ENCODE peak calls at places on chromosomes 7 and 10, in six cellular contexts. D is K562, S is head of caudate nucleus, O is T-helper 2 cell, U is NAMALWA, H is lung. K is an unnamed sample.

GRCh38 chr10:18463673-18464211 is 187.6 kb downstream of the NSUN6 start:
- DNase-seq in S (no peak), D (no peak), O (no peak), H (no peak), U (no peak), K (no peak)

GRCh38 chr10:100518761-100519241 is 860 bp downstream of the SEC31B start:
- DNase-seq in O (no peak), D (peak; percentile 63), U (peak; percentile 63), H (peak; percentile 63), S (peak; percentile 48), K (peak; percentile 69)

GRCh38 chr7:78530351-78530750 is 731.8 kb downstream of the PHTF2 start:
- DNase-seq in S (peak; percentile 37), H (no peak), O (no peak), D (no peak), U (no peak), K (no peak)

GRCh38 chr7:40469481-40469880 is 334.7 kb downstream of the SUGCT start:
- DNase-seq in O (no peak), S (no peak), D (no peak), U (no peak), H (no peak), K (no peak)

GRCh38 chr10:71548494-71548846 is 151.8 kb downstream of the CDH23 start:
- DNase-seq in H (no peak), O (no peak), S (no peak), D (peak; percentile 52), U (peak; percentile 43), K (no peak)

GRCh38 chr10:21572578-21572977 is 38.5 kb downstream of the MLLT10 start:
- DNase-seq in S (no peak), H (no peak), O (no peak), U (no peak), D (peak; percentile 30), K (no peak)

GRCh38 chr7:142871260-142872105 is 14.1 kb downstream of the TRPV6 start:
- DNase-seq in H (no peak), U (no peak), D (no peak), S (no peak), O (no peak), K (no peak)

GRCh38 chr10:112026438-112026837 is 157.1 kb downstream of the GPAM start:
- DNase-seq in H (no peak), D (no peak), S (no peak), O (no peak), U (peak; percentile 24), K (no peak)

K was measured in HuH-7.5.